ENCODE peak calls at places on chromosomes 6 and 20, in five cellular contexts. L is ecto neural progenitor cell; Z is C1 segment of cervical spinal cord; W is activated T-helper 1 cell treated with anti-CD3 and anti-CD28 coated beads, Interleukin-2, amount 50 U/mL, for 16 hours; U is amniotic epithelial cell. P is an unnamed sample.

GRCh38 chr20:37311710-37312355 is 22.4 kb downstream of the MANBAL start:
- DNase-seq in L (no peak), Z (no peak), W (no peak), U (peak; percentile 50), P (no peak)

GRCh38 chr20:44166008-44166407 is 21.0 kb downstream of the JPH2 start:
- DNase-seq in L (no peak), Z (no peak), W (no peak), U (no peak), P (no peak)

GRCh38 chr20:51457281-51457932 is 85.1 kb downstream of the NFATC2 start:
- DNase-seq in L (no peak), Z (no peak), W (no peak), U (peak; percentile 82), P (no peak)

GRCh38 chr6:170130201-170130621 is 160.7 kb downstream of the DLL1 start:
- DNase-seq in L (peak; percentile 33), Z (no peak), W (no peak), U (no peak), P (no peak)

GRCh38 chr6:12477616-12478015 is 187.5 kb downstream of the EDN1 start:
- DNase-seq in L (no peak), Z (no peak), W (no peak), U (peak; percentile 74), P (no peak)

GRCh38 chr6:89984926-89985743 is 90.9 kb downstream of the GJA10 start:
- DNase-seq in L (peak; percentile 65), Z (peak; percentile 41), W (no peak), U (peak; percentile 19), P (peak; percentile 70)

GRCh38 chr6:105648276-105648675 is 245.4 kb upstream of the PREP start:
- DNase-seq in L (no peak), Z (no peak), W (no peak), U (no peak), P (no peak)

GRCh38 chr6:121157913-121158312 is 176.4 kb downstream of the TBC1D32 start:
- DNase-seq in L (no peak), Z (no peak), W (no peak), U (peak; percentile 23), P (no peak)

GRCh38 chr6:136969930-136970329 is 47.8 kb downstream of the SLC35D3 start:
- DNase-seq in L (no peak), Z (no peak), W (no peak), U (peak; percentile 76), P (no peak)

GRCh38 chr20:21047981-21048380 is 58.2 kb downstream of the LINC00237 start:
- DNase-seq in L (no peak), Z (no peak), W (no peak), U (no peak), P (no peak)

GRCh38 chr20:5627463-5628050 is 122.6 kb upstream of the SHLD1 start:
- DNase-seq in L (no peak), Z (no peak), W (no peak), U (no peak), P (no peak)

GRCh38 chr20:57677323-57677982 is 32.4 kb downstream of the PMEPA1 start:
- DNase-seq in L (no peak), Z (no peak), W (no peak), U (no peak), P (no peak)

GRCh38 chr20:36666181-36666740 is 20.3 kb upstream of the SLA2 start:
- DNase-seq in L (no peak), Z (no peak), W (no peak), U (peak; percentile 69), P (no peak)

GRCh38 chr20:17684077-17684888 is 2.2 kb upstream of the RRBP1 start:
- DNase-seq in L (no peak), Z (no peak), W (no peak), U (no peak), P (no peak)

GRCh38 chr6:26272171-26272631 is 92.8 kb upstream of the BTN3A2 start:
- DNase-seq in L (peak; percentile 80), Z (no peak), W (peak; percentile 21), U (no peak), P (no peak)

GRCh38 chr20:50320910-50321796 is 130.5 kb downstream of the CEBPB start:
- DNase-seq in L (peak; percentile 86), Z (no peak), W (no peak), U (peak; percentile 98), P (no peak)

GRCh38 chr6:106145144-106145543 is 59.0 kb downstream of the PRDM1 start:
- DNase-seq in L (no peak), Z (no peak), W (no peak), U (no peak), P (no peak)

GRCh38 chr6:135600931-135601330 is 103.4 kb upstream of the AHI1 start:
- DNase-seq in L (no peak), Z (no peak), W (no peak), U (no peak), P (no peak)

GRCh38 chr6:7077856-7078255 is 29.9 kb upstream of the RREB1 start:
- DNase-seq in L (no peak), Z (no peak), W (no peak), U (no peak), P (no peak)

GRCh38 chr6:13012977-13013680 is 296.6 kb downstream of the PHACTR1 start:
- DNase-seq in L (peak; percentile 73), Z (no peak), W (no peak), U (no peak), P (no peak)

GRCh38 chr6:16722616-16723015 is 38.6 kb downstream of the ATXN1 start:
- DNase-seq in L (no peak), Z (no peak), W (no peak), U (no peak), P (no peak)

GRCh38 chr6:160293844-160294243 is 35.2 kb upstream of the SLC22A2 start:
- DNase-seq in L (no peak), Z (no peak), W (no peak), U (no peak), P (no peak)

GRCh38 chr6:33894438-33894837 is 90.6 kb upstream of the MLN start:
- DNase-seq in L (no peak), Z (no peak), W (no peak), U (peak; percentile 49), P (no peak)

GRCh38 chr20:21918398-21918797 is 212.9 kb downstream of the PAX1 start:
- DNase-seq in L (no peak), Z (no peak), W (no peak), U (no peak), P (no peak)

GRCh38 chr6:139751179-139751578 is 376.7 kb upstream of the CITED2 start:
- DNase-seq in L (no peak), Z (no peak), W (no peak), U (no peak), P (no peak)

GRCh38 chr6:82205793-82206425 is 41.6 kb downstream of the IBTK start:
- DNase-seq in L (no peak), Z (no peak), W (no peak), U (peak; percentile 93), P (no peak)

GRCh38 chr20:62759981-62760431 is 36.3 kb upstream of the MRGBP start:
- DNase-seq in L (no peak), Z (no peak), W (no peak), U (no peak), P (no peak)

GRCh38 chr20:23358923-23359572 is 2.9 kb upstream of the GZF1 start:
- DNase-seq in L (no peak), Z (no peak), W (no peak), U (no peak), P (no peak)

GRCh38 chr20:15339264-15339663 is 1001.9 kb upstream of the FLRT3 start:
- DNase-seq in L (no peak), Z (no peak), W (no peak), U (no peak), P (peak; percentile 19)

GRCh38 chr6:15088904-15089568 is 156.8 kb upstream of the JARID2 start:
- DNase-seq in L (no peak), Z (no peak), W (no peak), U (no peak), P (no peak)

GRCh38 chr20:61517419-61517818 is 265.4 kb downstream of the CDH4 start:
- DNase-seq in L (no peak), Z (no peak), W (no peak), U (no peak), P (no peak)

GRCh38 chr6:70673054-70673453 is 5.4 kb downstream of the SMAP1 start:
- DNase-seq in L (no peak), Z (no peak), W (no peak), U (no peak), P (no peak)

GRCh38 chr6:145544031-145544430 is 191.3 kb downstream of the EPM2A start:
- DNase-seq in L (no peak), Z (no peak), W (no peak), U (peak; percentile 80), P (no peak)

GRCh38 chr20:37757550-37757949 is 63.7 kb downstream of the CTNNBL1 start:
- DNase-seq in L (no peak), Z (no peak), W (no peak), U (no peak), P (no peak)

GRCh38 chr6:135801755-135802154 is 49.7 kb upstream of the PDE7B start:
- DNase-seq in L (no peak), Z (no peak), W (no peak), U (no peak), P (no peak)

GRCh38 chr6:44487611-44488010 is 100.1 kb downstream of the CDC5L start:
- DNase-seq in L (no peak), Z (no peak), W (no peak), U (no peak), P (no peak)